ENCODE peak calls at places on chromosomes 2 and 18, in six cellular contexts. F is mesendoderm, H is IMR-90, U is neuronal stem cell, S is H9, L is H1. T is an unnamed sample.

GRCh38 chr18:48983793-48984437 is 33.1 kb upstream of the SMAD7 start:
- DNase-seq in F (no peak), H (peak; percentile 18), U (no peak), S (peak; percentile 46), L (no peak), T (peak; percentile 37)

GRCh38 chr18:67232406-67232805 is 284.1 kb downstream of the DSEL start:
- DNase-seq in F (peak; percentile 4), H (peak; percentile 62), U (no peak), S (no peak), L (no peak), T (peak; percentile 29)

GRCh38 chr18:30613467-30613801 is 429.1 kb downstream of the DSC3 start:
- DNase-seq in F (peak; percentile 61), H (no peak), U (no peak), S (no peak), L (no peak), T (no peak)

GRCh38 chr18:36757081-36757480 is 71.7 kb downstream of the TPGS2 start:
- DNase-seq in F (peak; percentile 54), H (peak; percentile 80), U (peak; percentile 27), S (no peak), L (no peak), T (peak; percentile 66)

GRCh38 chr2:150080115-150080514 is 407.4 kb downstream of the RND3 start:
- DNase-seq in F (no peak), H (peak; percentile 50), U (no peak), S (no peak), L (no peak), T (peak; percentile 76)

GRCh38 chr2:1910562-1911256 is 166.4 kb upstream of the PXDN start:
- DNase-seq in F (peak; percentile 43), H (no peak), U (no peak), S (no peak), L (no peak), T (no peak)

GRCh38 chr18:21012308-21012707 is 99.3 kb downstream of the ROCK1 start:
- DNase-seq in F (peak; percentile 19), H (no peak), U (no peak), S (no peak), L (no peak), T (no peak)

GRCh38 chr2:80896576-80896975 is 592.0 kb upstream of the LRRTM1 start:
- DNase-seq in F (peak; percentile 30), H (no peak), U (no peak), S (peak; percentile 59), L (no peak), T (no peak)

GRCh38 chr2:172484253-172484652 is 56.9 kb downstream of the ITGA6 start:
- DNase-seq in F (peak; percentile 11), H (peak; percentile 34), U (no peak), S (no peak), L (no peak), T (peak; percentile 28)

GRCh38 chr2:85119900-85120299 is 13.3 kb upstream of the TCF7L1 start:
- DNase-seq in F (peak; percentile 65), H (no peak), U (peak; percentile 4), S (peak; percentile 86), L (peak; percentile 61), T (no peak)

GRCh38 chr2:31331156-31331555 is 83.4 kb downstream of the XDH start:
- DNase-seq in F (no peak), H (no peak), U (no peak), S (no peak), L (no peak), T (no peak)

GRCh38 chr2:206250041-206250897 is 24.2 kb upstream of the ZDBF2 start:
- DNase-seq in F (peak; percentile 82), H (peak; percentile 4), U (no peak), S (peak; percentile 71), L (peak; percentile 65), T (peak; percentile 36)

GRCh38 chr2:216473187-216473586 is 25.5 kb upstream of the RPL37A start:
- DNase-seq in F (no peak), H (no peak), U (no peak), S (no peak), L (no peak), T (no peak)

GRCh38 chr2:171531291-171531690 is 9.0 kb downstream of the CYBRD1 start:
- DNase-seq in F (no peak), H (peak; percentile 87), U (no peak), S (no peak), L (no peak), T (peak; percentile 70)

GRCh38 chr2:37324536-37324785 is 172 bp downstream of the PRKD3 start:
- DNase-seq in F (peak; percentile 91), H (peak; percentile 74), U (peak; percentile 71), S (no peak), L (no peak), T (peak; percentile 81)

GRCh38 chr2:201600906-201601305 is 42.4 kb downstream of the TMEM237 start:
- DNase-seq in F (no peak), H (no peak), U (no peak), S (no peak), L (no peak), T (peak; percentile 24)

GRCh38 chr18:23227729-23228075 is 92.4 kb downstream of the CABLES1 start:
- DNase-seq in F (no peak), H (no peak), U (no peak), S (no peak), L (no peak), T (no peak)

GRCh38 chr2:207541933-207542332 is 12.2 kb downstream of the CREB1 start:
- DNase-seq in F (no peak), H (no peak), U (no peak), S (no peak), L (no peak), T (no peak)

GRCh38 chr2:204000446-204000845 is 63.9 kb downstream of the ICOS start:
- DNase-seq in F (no peak), H (no peak), U (no peak), S (no peak), L (no peak), T (no peak)

GRCh38 chr2:220966636-220967035 is 605.5 kb downstream of the EPHA4 start:
- DNase-seq in F (no peak), H (peak; percentile 91), U (no peak), S (no peak), L (no peak), T (peak; percentile 84)

GRCh38 chr2:46521215-46521683 is 41.9 kb downstream of the TMEM247 start:
- DNase-seq in F (no peak), H (peak; percentile 84), U (no peak), S (no peak), L (no peak), T (peak; percentile 10)
- H2BK15ac ChIP-seq in F (no peak overlapping the region), H (no peak overlapping the region), U (no peak overlapping the region), S (no peak overlapping the region), L (no peak overlapping the region), T (no peak overlapping the region)

GRCh38 chr2:131366643-131367042 is 2.7 kb upstream of the RAB6D start:
- DNase-seq in F (no peak), H (no peak), U (no peak), S (no peak), L (no peak), T (no peak)
- H4K8ac ChIP-seq in F (no peak overlapping the region), H (no peak overlapping the region), U (no peak overlapping the region), S (no peak overlapping the region), L (peak overlapping the region; percentile 46), T (no peak overlapping the region)

GRCh38 chr2:185268651-185269050 is 470.0 kb upstream of the FSIP2 start:
- DNase-seq in F (no peak), H (no peak), U (no peak), S (no peak), L (no peak), T (no peak)
- H2BK15ac ChIP-seq in F (no peak overlapping the region), H (no peak overlapping the region), U (no peak overlapping the region), S (no peak overlapping the region), L (no peak overlapping the region), T (no peak overlapping the region)

DNA sequence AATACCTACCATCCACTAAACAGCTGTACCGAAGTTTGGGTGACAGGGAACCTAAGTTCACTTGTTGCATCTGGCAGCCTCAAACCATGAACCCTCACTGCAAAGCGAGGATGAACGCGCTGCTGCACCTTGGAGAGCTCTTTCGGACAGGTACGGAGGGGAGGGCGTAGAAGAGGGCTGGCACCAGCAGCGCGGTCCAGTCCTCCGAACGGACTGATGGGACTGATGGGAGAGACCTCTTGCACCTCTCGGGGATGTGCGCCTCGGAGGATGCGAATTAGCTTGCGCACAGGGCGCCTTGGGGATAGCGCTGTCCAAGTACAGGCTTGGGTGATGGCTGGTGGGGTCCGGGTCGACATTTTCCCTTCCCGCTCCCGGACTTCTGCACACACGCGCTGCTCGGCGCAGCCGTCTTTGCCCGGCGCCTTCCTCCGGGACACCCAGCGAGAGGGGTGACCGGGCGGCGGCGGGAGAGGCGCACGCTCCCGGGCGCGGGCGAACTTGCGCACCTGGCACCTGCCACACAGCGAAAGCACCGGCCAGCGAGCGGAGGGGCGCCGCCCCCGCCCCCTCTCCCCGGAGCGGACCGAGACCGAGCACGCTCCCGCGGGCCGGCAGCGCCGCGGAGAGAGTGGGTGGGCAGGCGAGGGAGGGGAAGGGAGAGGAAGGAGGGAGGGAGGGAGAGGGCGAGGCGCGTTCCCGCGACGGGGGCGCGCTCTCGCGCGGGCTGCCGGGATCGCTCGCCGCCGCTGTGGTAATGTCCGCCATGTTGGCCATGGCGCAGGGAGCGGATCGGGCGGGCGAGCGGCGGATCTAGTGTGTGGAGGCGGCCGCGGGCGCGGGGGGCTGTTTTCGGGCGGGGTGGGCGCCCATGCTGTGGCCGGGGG is at the start of gene EPC2:
- DNase-seq in F (peak; percentile 87), H (peak; percentile 80), U (peak; percentile 88), S (peak; percentile 89), L (peak; percentile 95), T (peak; percentile 85)
- H4K8ac ChIP-seq in F (peak within 1 kb of the TSS; percentile 88), H (peak within 1 kb of the TSS; percentile 76), U (peak within 1 kb of the TSS; percentile 97), S (no peak within 1 kb of the TSS), L (peak within 1 kb of the TSS; percentile 100), T (peak within 1 kb of the TSS; percentile 100)

GRCh38 chr2:157426477-157426994 is 17.4 kb downstream of the CYTIP start:
- DNase-seq in F (no peak), H (no peak), U (no peak), S (no peak), L (no peak), T (no peak)

GRCh38 chr2:157430266-157430665 is 13.6 kb downstream of the CYTIP start:
- DNase-seq in F (no peak), H (no peak), U (no peak), S (no peak), L (no peak), T (no peak)

GRCh38 chr2:157427003-157427921 is 16.6 kb downstream of the CYTIP start:
- DNase-seq in F (no peak), H (no peak), U (no peak), S (no peak), L (no peak), T (no peak)

GRCh38 chr2:157427922-157428303 is 16.0 kb downstream of the CYTIP start:
- DNase-seq in F (no peak), H (no peak), U (no peak), S (no peak), L (no peak), T (no peak)

GRCh38 chr2:157428500-157429175 is 15.3 kb downstream of the CYTIP start:
- DNase-seq in F (no peak), H (no peak), U (no peak), S (no peak), L (no peak), T (no peak)
- H2BK15ac ChIP-seq in F (no peak overlapping the region), H (no peak overlapping the region), U (no peak overlapping the region), S (no peak overlapping the region), L (no peak overlapping the region), T (no peak overlapping the region)

GRCh38 chr2:58633576-58634365 is 392.6 kb upstream of the FANCL start:
- DNase-seq in F (peak; percentile 81), H (no peak), U (no peak), S (no peak), L (no peak), T (peak; percentile 38)
- H4K8ac ChIP-seq in F (no peak overlapping the region), H (no peak overlapping the region), U (no peak overlapping the region), S (no peak overlapping the region), L (no peak overlapping the region), T (no peak overlapping the region)